ENCODE peak calls at places on chromosome 6, in seven cellular contexts. H is KG1, A is dorsolateral prefrontal cortex, N is lower lobe of right lung, F is neural crest cell, E is colonic mucosa, U is occipital lobe. P is an unnamed sample.

GRCh38 chr6:160365117-160365516 is 16.9 kb downstream of the SLC22A3 start:
- DNase-seq in H (no peak), A (no peak), N (no peak), F (no peak), E (no peak), U (no peak), P (no peak)

GRCh38 chr6:1136415-1136774 is 175.5 kb upstream of the FOXQ1 start:
- DNase-seq in H (no peak), A (peak), N (no peak), F (no peak), E (no peak), U (no peak), P (no peak)

GRCh38 chr6:31879901-31880300 is 1.1 kb upstream of the SLC44A4 start:
- DNase-seq in H (no peak), A (no peak), N (no peak), F (no peak), E (peak), U (no peak), P (peak)

GRCh38 chr6:21800948-21801438 is 207.4 kb downstream of the SOX4 start:
- DNase-seq in H (no peak), A (no peak), N (no peak), F (no peak), E (no peak), U (no peak), P (no peak)

GRCh38 chr6:157672726-157673412 is 150.2 kb upstream of the SNX9 start:
- DNase-seq in H (no peak), A (no peak), N (no peak), F (no peak), E (no peak), U (no peak), P (no peak)

GRCh38 chr6:167797079-167797870 is 29.4 kb upstream of the AFDN start:
- DNase-seq in H (no peak), A (no peak), N (no peak), F (no peak), E (peak), U (no peak), P (no peak)

GRCh38 chr6:44727651-44728630 is 340.4 kb downstream of the CDC5L start:
- DNase-seq in H (no peak), A (no peak), N (no peak), F (no peak), E (no peak), U (no peak), P (no peak)

GRCh38 chr6:24759718-24760117 is 15.0 kb upstream of the GMNN start:
- DNase-seq in H (no peak), A (no peak), N (no peak), F (no peak), E (no peak), U (no peak), P (no peak)

GRCh38 chr6:71489736-71490135 is 201.1 kb downstream of the OGFRL1 start:
- DNase-seq in H (no peak), A (no peak), N (no peak), F (no peak), E (no peak), U (no peak), P (no peak)

GRCh38 chr6:12516070-12516469 is 200.5 kb upstream of the PHACTR1 start:
- DNase-seq in H (no peak), A (no peak), N (no peak), F (no peak), E (peak), U (no peak), P (peak)

GRCh38 chr6:2579241-2579761 is 171.4 kb downstream of the MYLK4 start:
- DNase-seq in H (no peak), A (no peak), N (peak), F (no peak), E (no peak), U (no peak), P (no peak)

GRCh38 chr6:165204807-165205545 is 104.4 kb downstream of the C6orf118 start:
- DNase-seq in H (no peak), A (no peak), N (no peak), F (no peak), E (no peak), U (no peak), P (no peak)

GRCh38 chr6:160057080-160057479 is 64.5 kb upstream of the SLC22A1 start:
- DNase-seq in H (no peak), A (no peak), N (no peak), F (no peak), E (peak), U (no peak), P (no peak)

GRCh38 chr6:69650703-69651102 is 146.1 kb downstream of the LMBRD1 start:
- DNase-seq in H (no peak), A (no peak), N (no peak), F (no peak), E (no peak), U (no peak), P (no peak)

GRCh38 chr6:52420668-52421358 is 671 bp downstream of the EFHC1 start:
- DNase-seq in H (no peak), A (peak), N (no peak), F (peak), E (no peak), U (peak), P (no peak)

GRCh38 chr6:131861356-131861755 is 53.5 kb downstream of the ENPP1 start:
- DNase-seq in H (no peak), A (no peak), N (no peak), F (no peak), E (no peak), U (no peak), P (no peak)

GRCh38 chr6:85552652-85553051 is 41.0 kb downstream of the SNX14 start:
- DNase-seq in H (no peak), A (no peak), N (no peak), F (no peak), E (no peak), U (no peak), P (no peak)

GRCh38 chr6:43355862-43356590 is 13.4 kb downstream of the ZNF318 start:
- DNase-seq in H (no peak), A (no peak), N (no peak), F (no peak), E (no peak), U (no peak), P (no peak)

GRCh38 chr6:41445268-41445667 is 100.9 kb upstream of the FOXP4 start:
- DNase-seq in H (no peak), A (no peak), N (no peak), F (no peak), E (no peak), U (no peak), P (no peak)

GRCh38 chr6:122610690-122611455 is 668 bp downstream of the PKIB start:
- DNase-seq in H (no peak), A (peak), N (peak), F (peak), E (peak), U (no peak), P (peak)

GRCh38 chr6:9062581-9062980 is 627.2 kb upstream of the SLC35B3 start:
- DNase-seq in H (no peak), A (no peak), N (no peak), F (no peak), E (no peak), U (no peak), P (no peak)

GRCh38 chr6:11404081-11404480 is 133.5 kb upstream of the TMEM170B start:
- DNase-seq in H (no peak), A (no peak), N (no peak), F (no peak), E (no peak), U (no peak), P (no peak)

GRCh38 chr6:2583459-2583858 is 167.3 kb downstream of the MYLK4 start:
- DNase-seq in H (no peak), A (no peak), N (no peak), F (no peak), E (no peak), U (no peak), P (no peak)

GRCh38 chr6:12890171-12890790 is 173.7 kb downstream of the PHACTR1 start:
- DNase-seq in H (no peak), A (no peak), N (no peak), F (no peak), E (peak), U (no peak), P (no peak)

GRCh38 chr6:89323461-89324098 is 8.5 kb upstream of the GABRR2 start:
- DNase-seq in H (no peak), A (no peak), N (no peak), F (no peak), E (no peak), U (no peak), P (no peak)

GRCh38 chr6:99013661-99014458 is 66.1 kb upstream of the FBXL4 start:
- DNase-seq in H (peak), A (no peak), N (no peak), F (no peak), E (no peak), U (no peak), P (no peak)

GRCh38 chr6:105431226-105431625 is 28.3 kb upstream of the PREP start:
- DNase-seq in H (peak), A (peak), N (no peak), F (peak), E (peak), U (no peak), P (no peak)

GRCh38 chr6:79824231-79824630 is 123.1 kb downstream of the ELOVL4 start:
- DNase-seq in H (no peak), A (no peak), N (no peak), F (no peak), E (no peak), U (no peak), P (no peak)

GRCh38 chr6:149275621-149276020 is 41.9 kb upstream of the TAB2 start:
- DNase-seq in H (no peak), A (no peak), N (no peak), F (no peak), E (no peak), U (no peak), P (no peak)

GRCh38 chr6:6210994-6211393 is 109.5 kb downstream of the F13A1 start:
- DNase-seq in H (no peak), A (no peak), N (no peak), F (no peak), E (no peak), U (no peak), P (no peak)

GRCh38 chr6:51910846-51911245 is 176.6 kb downstream of the PKHD1 start:
- DNase-seq in H (no peak), A (no peak), N (no peak), F (no peak), E (no peak), U (no peak), P (no peak)

GRCh38 chr6:125340946-125341345 is 39.2 kb upstream of the HDDC2 start:
- DNase-seq in H (no peak), A (no peak), N (no peak), F (no peak), E (no peak), U (no peak), P (no peak)

GRCh38 chr6:36033935-36034334 is 6.3 kb downstream of the MAPK14 start:
- DNase-seq in H (no peak), A (no peak), N (no peak), F (no peak), E (no peak), U (no peak), P (no peak)

P was measured in stomach.